ENCODE peak calls at places on chromosomes 13 and 19, in six cellular contexts. I is CD4-positive, CD25-positive, alpha-beta regulatory T cell; P is A172; U is stimulated activated effector memory CD8-positive, alpha-beta T cell treated with anti-CD3 and anti-CD28 coated beads, Interleukin-12 subunit alpha, Interleukin-12 subunit beta, amount 100 ng/mL, for 72 hours; R is activated CD8-positive, alpha-beta memory T cell treated with anti-CD3 and anti-CD28 coated beads for 4 hours; Y is posterior vena cava. K is an unnamed sample.

GRCh38 chr19:14183741-14184395 is 22.1 kb downstream of the ADGRL1 start:
- DNase-seq in I (no peak), P (no peak), U (no peak), R (no peak), Y (no peak), K (no peak)

GRCh38 chr19:928471-929259 is 2.8 kb downstream of the ARID3A start:
- DNase-seq in I (no peak), P (no peak), U (no peak), R (no peak), Y (no peak), K (no peak)

GRCh38 chr19:485583-486236 is 10.6 kb upstream of the MADCAM1 start:
- DNase-seq in I (no peak), P (peak), U (no peak), R (no peak), Y (peak), K (no peak)

GRCh38 chr19:11849264-11849615 is 714 bp downstream of the ZNF439 start:
- DNase-seq in I (no peak), P (no peak), U (no peak), R (no peak), Y (no peak), K (no peak)

GRCh38 chr19:50025794-50026549 is at the start of gene ZNF473:
- DNase-seq in I (peak), P (peak), U (no peak), R (peak), Y (peak), K (peak)

GRCh38 chr19:52600639-52601024 is 30.5 kb downstream of the ZNF701 start:
- DNase-seq in I (no peak), P (no peak), U (no peak), R (no peak), Y (no peak), K (peak)

GRCh38 chr19:48424694-48425219 is 21.0 kb upstream of the GRWD1 start:
- DNase-seq in I (no peak), P (peak), U (no peak), R (no peak), Y (no peak), K (no peak)

GRCh38 chr13:102708991-102709390 is 14.1 kb upstream of the METTL21C start:
- DNase-seq in I (no peak), P (no peak), U (no peak), R (no peak), Y (no peak), K (no peak)

GRCh38 chr13:42361701-42362100 is 89.7 kb downstream of the AKAP11 start:
- DNase-seq in I (no peak), P (no peak), U (no peak), R (no peak), Y (no peak), K (no peak)

GRCh38 chr13:101915333-101915732 is 462.9 kb downstream of the ITGBL1 start:
- DNase-seq in I (no peak), P (no peak), U (no peak), R (no peak), Y (no peak), K (no peak)

K was measured in natural killer cell.